ENCODE peak calls at places on chromosomes 1 and 21, in four cellular contexts. K is uterus, U is iris pigment epithelial cell, B is NCI-H1092 treated with DMSO at 0.1 percent for 48 hours. O is an unnamed sample.

GRCh38 chr1:19153169-19153568 is 56.9 kb downstream of the UBR4 start:
- DNase-seq in K (no peak), U (no peak), B (no peak), O (no peak)

GRCh38 chr1:160342520-160342919 is 530 bp downstream of the COPA start:
- DNase-seq in K (no peak), B (no peak), U (peak), O (no peak)

GRCh38 chr1:44543064-44543815 is 131.0 kb downstream of the TMEM53 start:
- DNase-seq in U (no peak), B (peak), K (no peak), O (no peak)

GRCh38 chr1:152185544-152186391 is 26.7 kb upstream of the RPTN start:
- DNase-seq in B (peak), K (no peak), U (peak), O (peak)

GRCh38 chr1:247908761-247909160 is 11.3 kb upstream of the OR2T8 start:
- DNase-seq in U (no peak), B (no peak), K (no peak), O (no peak)

GRCh38 chr1:224432672-224433040 is 1.9 kb downstream of the WDR26 start:
- DNase-seq in K (no peak), B (no peak), U (peak), O (no peak)

GRCh38 chr1:235818632-235819136 is 48.0 kb downstream of the LYST start:
- DNase-seq in K (no peak), U (no peak), B (no peak), O (no peak)

GRCh38 chr21:18529253-18529652 is 125.7 kb upstream of the TMPRSS15 start:
- DNase-seq in B (peak), U (peak), K (no peak), O (no peak)

GRCh38 chr21:41664881-41665765 is 101.7 kb downstream of the RIPK4 start:
- DNase-seq in B (no peak), U (peak), K (no peak), O (peak)

GRCh38 chr21:37986751-37987399 is 70.6 kb upstream of the KCNJ6 start:
- DNase-seq in K (no peak), U (no peak), B (peak), O (no peak)

GRCh38 chr1:97845805-97846204 is 75.0 kb downstream of the DPYD start:
- DNase-seq in U (no peak), K (no peak), B (no peak), O (no peak)

GRCh38 chr21:42252778-42253340 is 33.9 kb downstream of the ABCG1 start:
- DNase-seq in B (no peak), K (no peak), U (no peak), O (no peak)

GRCh38 chr1:3612123-3612522 is 815 bp upstream of the MEGF6 start:
- DNase-seq in B (no peak), U (no peak), K (no peak), O (no peak)

GRCh38 chr1:40956397-40956796 is 23.1 kb upstream of the CTPS1 start:
- DNase-seq in B (no peak), U (no peak), K (no peak), O (no peak)

GRCh38 chr1:153921803-153922075 is 1.0 kb downstream of the GATAD2B start:
- DNase-seq in B (no peak), K (no peak), U (peak), O (no peak)

GRCh38 chr1:31029031-31029430 is 36.5 kb downstream of the PUM1 start:
- DNase-seq in B (no peak), U (peak), K (no peak), O (peak)

GRCh38 chr1:155473422-155473821 is 89.2 kb downstream of the ASH1L start:
- DNase-seq in B (no peak), K (no peak), U (no peak), O (no peak)

GRCh38 chr1:10965621-10966226 is 46.7 kb upstream of the TARDBP start:
- DNase-seq in B (no peak), U (peak), K (no peak), O (no peak)

GRCh38 chr1:26098602-26099001 is 13.0 kb upstream of the PDIK1L start:
- DNase-seq in U (no peak), K (no peak), B (no peak), O (no peak)

GRCh38 chr1:18927654-18928272 is 25.4 kb upstream of the ALDH4A1 start:
- DNase-seq in B (no peak), U (peak), K (no peak), O (peak)

GRCh38 chr1:177926201-177926600 is 43.7 kb downstream of the SEC16B start:
- DNase-seq in U (no peak), K (no peak), B (no peak), O (peak)

GRCh38 chr1:7639435-7640131 is 131.5 kb upstream of the VAMP3 start:
- DNase-seq in U (no peak), K (no peak), B (no peak), O (no peak)

O was measured in IMR-90.